ENCODE peak calls at places on chromosome 3, in four cellular contexts. N, G, P and O are unnamed samples.
A peak's percentile ranks its signal among the peaks of the same experiment; 100 is the strongest.

GRCh38 chr3:120348065-120348980 is 831 bp downstream of the LRRC58 start:
- DNase-seq in N (peak; percentile 77), P (no peak), G (peak; percentile 6), O (peak; percentile 51)

GRCh38 chr3:56411147-56411546 is 57.1 kb downstream of the ERC2 start:
- DNase-seq in P (no peak), N (no peak), G (no peak), O (no peak)

GRCh38 chr3:188387921-188388320 is 234.0 kb downstream of the LPP start:
- DNase-seq in N (no peak), G (no peak), P (no peak), O (no peak)

GRCh38 chr3:150480802-150481201 is 65.5 kb downstream of the SERP1 start:
- DNase-seq in P (no peak), N (no peak), G (no peak), O (no peak)

GRCh38 chr3:149384911-149385321 is 7.5 kb upstream of the TM4SF1 start:
- DNase-seq in N (no peak), P (no peak), G (peak; percentile 78), O (no peak)

GRCh38 chr3:46130631-46131310 is 77.3 kb downstream of the CCR1 start:
- DNase-seq in P (no peak), N (no peak), G (no peak), O (no peak)

GRCh38 chr3:67998222-67998760 is 343.9 kb upstream of the SUCLG2 start:
- DNase-seq in N (no peak), P (no peak), G (no peak), O (no peak)

GRCh38 chr3:127900536-127900935 is 14.5 kb upstream of the KBTBD12 start:
- DNase-seq in P (no peak), N (no peak), G (no peak), O (no peak)

GRCh38 chr3:179558742-179559364 is 3.9 kb upstream of the ACTL6A start:
- DNase-seq in N (peak; percentile 73), G (peak; percentile 48), P (peak; percentile 78), O (peak; percentile 48)

GRCh38 chr3:125651246-125651645 is 55.9 kb upstream of the OSBPL11 start:
- DNase-seq in N (no peak), P (no peak), G (no peak), O (no peak)

GRCh38 chr3:44942202-44942921 is 33.6 kb downstream of the ZDHHC3 start:
- DNase-seq in N (no peak), P (no peak), G (no peak), O (no peak)

GRCh38 chr3:36631549-36631948 is 132.8 kb downstream of the DCLK3 start:
- DNase-seq in G (no peak), P (no peak), N (no peak), O (no peak)

GRCh38 chr3:158330820-158331219 is 220.9 kb downstream of the RSRC1 start:
- DNase-seq in G (no peak), N (no peak), P (no peak), O (no peak)

GRCh38 chr3:106485202-106485601 is 616.4 kb upstream of the CBLB start:
- DNase-seq in P (no peak), N (no peak), G (no peak), O (no peak)

GRCh38 chr3:47455806-47456452 is 19.8 kb downstream of the SCAP start:
- DNase-seq in P (no peak), N (no peak), G (no peak), O (no peak)

GRCh38 chr3:86815880-86816279 is 175.1 kb downstream of the VGLL3 start:
- DNase-seq in N (no peak), P (no peak), G (no peak), O (no peak)

GRCh38 chr3:101310580-101311375 is 9.6 kb downstream of the IMPG2 start:
- DNase-seq in P (no peak), N (no peak), G (no peak), O (peak; percentile 31)

GRCh38 chr3:1766384-1766783 is 332.3 kb upstream of the CNTN4 start:
- DNase-seq in G (no peak), N (no peak), P (no peak), O (no peak)

GRCh38 chr3:57856675-57857074 is 100.6 kb downstream of the SLMAP start:
- DNase-seq in G (no peak), P (peak; percentile 4), N (no peak), O (no peak)

GRCh38 chr3:67715911-67716310 is 61.5 kb upstream of the SUCLG2 start:
- DNase-seq in P (no peak), N (no peak), G (no peak), O (no peak)

GRCh38 chr3:108011616-108012015 is 79.2 kb downstream of the CD47 start:
- DNase-seq in N (no peak), P (no peak), G (no peak), O (no peak)

GRCh38 chr3:153219147-153219546 is 57.1 kb downstream of the RAP2B start:
- DNase-seq in G (no peak), N (no peak), P (no peak), O (no peak)

GRCh38 chr3:151146071-151146730 is 56.8 kb downstream of the GPR171 start:
- DNase-seq in N (peak; percentile 73), P (peak; percentile 74), G (peak; percentile 75), O (peak; percentile 73)

GRCh38 chr3:117692416-117692995 is 982.9 kb downstream of the TUSC7 start:
- DNase-seq in G (no peak), P (no peak), N (no peak), O (no peak)

GRCh38 chr3:42097166-42097946 is 6.2 kb downstream of the TRAK1 start:
- DNase-seq in G (no peak), P (no peak), N (no peak), O (no peak)

GRCh38 chr3:192514081-192514753 is 213.1 kb downstream of the FGF12 start:
- DNase-seq in N (peak; percentile 55), P (peak; percentile 2), G (no peak), O (peak; percentile 32)

GRCh38 chr3:8769088-8769822 is at the start of gene OXTR:
- DNase-seq in N (peak; percentile 88), P (peak; percentile 76), G (peak; percentile 40), O (peak; percentile 79)

GRCh38 chr3:31704651-31705179 is 172.0 kb downstream of the STT3B start:
- DNase-seq in N (no peak), G (no peak), P (no peak), O (no peak)

GRCh38 chr3:153756816-153757215 is 364.4 kb upstream of the ARHGEF26 start:
- DNase-seq in N (no peak), P (no peak), G (no peak), O (no peak)

GRCh38 chr3:37442397-37442796 is 268.0 kb upstream of the LRRFIP2 start:
- DNase-seq in N (no peak), P (peak; percentile 16), G (no peak), O (no peak)

GRCh38 chr3:46449755-46450552 is 14.8 kb downstream of the LTF start:
- DNase-seq in G (no peak), P (peak; percentile 51), N (peak; percentile 50), O (peak; percentile 56)

GRCh38 chr3:127427169-127427655 is 139.4 kb upstream of the PRR20G start:
- DNase-seq in N (no peak), P (no peak), G (no peak), O (no peak)

GRCh38 chr3:187713504-187713903 is 11.1 kb upstream of the RTP2 start:
- DNase-seq in G (peak; percentile 61), N (no peak), P (peak; percentile 47), O (no peak)

GRCh38 chr3:181844227-181844626 is 132.5 kb downstream of the SOX2 start:
- DNase-seq in G (no peak), N (no peak), P (no peak), O (no peak)

GRCh38 chr3:99366663-99367429 is 271.5 kb upstream of the COL8A1 start:
- DNase-seq in P (peak; percentile 1), N (peak; percentile 17), G (no peak), O (peak; percentile 20)

GRCh38 chr3:30894521-30895289 is at the start of gene GADL1:
- DNase-seq in N (peak; percentile 68), P (peak; percentile 1), G (no peak), O (peak; percentile 46)

GRCh38 chr3:180646187-180646790 is 33.0 kb downstream of the CCDC39 start:
- DNase-seq in P (no peak), G (no peak), N (no peak), O (no peak)

DNA sequence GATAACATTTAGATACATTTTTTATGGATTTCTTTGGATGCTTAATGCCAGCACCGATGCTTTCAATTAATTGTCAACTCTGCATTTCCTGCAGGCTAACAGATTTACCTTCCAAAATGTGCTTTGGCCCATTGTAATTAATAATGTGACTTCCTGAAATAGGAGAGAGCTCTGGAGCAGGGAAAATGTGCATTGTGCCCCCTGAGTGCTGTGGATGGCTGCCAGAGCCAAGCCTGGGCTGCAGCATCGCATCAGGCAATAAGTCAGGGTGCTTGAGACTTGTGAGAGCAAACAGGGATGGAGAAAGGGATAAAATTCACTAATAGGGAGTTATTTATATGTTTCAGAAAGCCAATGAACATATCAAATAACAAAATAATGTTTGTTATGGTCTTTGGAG is 133.8 kb downstream of the MOBP start:
- DNase-seq in N (no peak), G (no peak), P (no peak), O (no peak)
- TF ChIP-seq ELF4 in N (no peak), G (no peak), P (no peak), O (no peak)

DNA sequence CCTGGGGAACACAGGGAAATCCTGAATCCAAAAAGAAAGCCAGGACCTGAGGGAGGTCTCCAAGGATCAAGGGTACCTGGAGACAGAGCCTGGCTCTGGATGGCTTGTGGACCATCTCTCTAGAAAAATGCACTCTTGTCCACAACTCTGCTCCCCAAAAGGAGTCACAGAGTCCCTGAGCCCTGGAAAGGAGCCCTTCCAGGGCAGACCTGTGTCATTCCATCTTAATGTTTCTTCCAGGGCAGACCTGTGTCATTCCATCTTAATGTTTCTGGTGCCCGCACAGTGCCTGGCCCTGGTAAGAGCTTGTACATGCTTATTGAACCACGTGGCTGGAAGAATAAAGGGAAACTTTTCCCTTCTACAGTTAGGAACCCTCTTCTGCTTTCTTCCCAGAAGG is 35.5 kb upstream of the SLCO2A1 start:
- DNase-seq in G (no peak), N (no peak), P (no peak), O (no peak)
- TF ChIP-seq SP1 in G (no peak), N (no peak), P (no peak), O (no peak)

DNA sequence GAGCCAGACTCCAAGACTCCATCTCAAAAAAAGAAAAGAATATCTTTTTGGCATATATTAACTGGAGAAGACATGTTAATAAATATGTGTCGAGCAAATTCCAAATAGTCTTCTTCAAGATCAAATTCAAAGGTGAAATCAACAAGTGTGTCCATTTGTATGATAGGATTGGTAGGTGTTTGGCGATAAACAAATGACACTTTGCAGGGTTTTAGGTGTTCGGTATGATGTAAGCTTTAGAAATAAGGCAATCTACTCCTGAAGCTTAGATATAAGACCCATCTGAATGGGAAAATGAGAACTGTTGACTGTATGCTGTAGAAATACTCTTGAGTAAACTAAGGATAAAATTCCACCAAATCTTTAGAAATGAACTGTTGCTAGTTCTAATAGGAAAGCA is 75.8 kb upstream of the FNDC3B start:
- DNase-seq in P (no peak), N (no peak), G (no peak), O (no peak)
- TF ChIP-seq ELF4 in P (no peak), N (no peak), G (no peak), O (no peak)

DNA sequence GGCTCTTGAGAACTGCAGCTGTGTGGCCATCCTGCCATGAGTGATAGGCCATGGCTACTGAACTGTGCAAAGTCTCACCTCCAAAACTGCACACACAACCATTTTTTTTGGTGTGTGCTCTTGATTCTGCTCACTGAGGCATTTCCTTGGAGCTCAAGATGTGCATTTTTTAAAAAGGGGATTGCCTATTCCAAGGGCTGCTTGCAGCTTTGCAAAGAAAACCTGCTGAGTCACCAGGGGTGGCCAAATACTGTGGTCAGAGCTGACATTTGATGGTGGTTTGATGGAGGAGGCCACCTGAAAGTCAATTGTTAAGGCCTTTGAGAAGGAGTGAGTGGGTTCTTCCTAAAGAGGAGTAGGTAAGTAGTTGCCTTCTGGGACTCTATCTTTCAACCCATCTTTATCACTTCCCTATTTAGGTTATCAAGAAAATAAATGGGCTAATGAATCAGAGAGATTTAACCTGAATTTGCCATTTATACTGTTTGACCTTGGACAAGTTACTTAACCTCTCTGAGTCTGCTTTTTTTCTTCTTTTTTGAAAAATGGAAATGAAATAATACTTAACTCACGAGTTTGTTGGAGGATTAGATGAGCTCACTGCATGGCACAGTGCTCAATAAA is 87.9 kb downstream of the CHST2 start:
- DNase-seq in N (no peak), G (no peak), P (peak; percentile 78), O (no peak)
- TF ChIP-seq SP1 in N (no peak), G (no peak), P (no peak), O (no peak)